ENCODE peak calls at places on chromosomes 11 and 22, in eight cellular contexts. One of them, this sample, is unnamed.

GRCh38 chr22:32331918-32332725 is 25.5 kb upstream of the RFPL3 start:
- DNase-seq in AG09309: no peak
- DNase-seq in NCI-H1417: no peak
- DNase-seq in CD8-positive, alpha-beta memory T cell: no peak
- DNase-seq in GM18507: no peak
- DNase-seq in kidney: peak
- DNase-seq in left colon: no peak
- DNase-seq in astrocyte: no peak
- DNase-seq in this sample: peak

GRCh38 chr11:70255717-70256116 is 14.8 kb upstream of the PPFIA1 start:
- DNase-seq in AG09309: no peak
- DNase-seq in NCI-H1417: peak
- DNase-seq in CD8-positive, alpha-beta memory T cell: no peak
- DNase-seq in GM18507: no peak
- DNase-seq in kidney: peak
- DNase-seq in left colon: no peak
- DNase-seq in astrocyte: no peak
- DNase-seq in this sample: no peak

GRCh38 chr11:33542921-33543320 is 157.7 kb downstream of the C11orf91 start:
- DNase-seq in AG09309: no peak
- DNase-seq in NCI-H1417: peak
- DNase-seq in CD8-positive, alpha-beta memory T cell: no peak
- DNase-seq in GM18507: peak
- DNase-seq in kidney: no peak
- DNase-seq in left colon: peak
- DNase-seq in astrocyte: no peak
- DNase-seq in this sample: no peak

GRCh38 chr11:110522456-110522855 is 92.7 kb downstream of the FDX1 start:
- DNase-seq in AG09309: no peak
- DNase-seq in NCI-H1417: no peak
- DNase-seq in CD8-positive, alpha-beta memory T cell: no peak
- DNase-seq in GM18507: no peak
- DNase-seq in kidney: no peak
- DNase-seq in left colon: no peak
- DNase-seq in astrocyte: no peak
- DNase-seq in this sample: no peak

GRCh38 chr11:101127699-101128570 is 1.7 kb downstream of the PGR start:
- DNase-seq in AG09309: no peak
- DNase-seq in NCI-H1417: peak
- DNase-seq in CD8-positive, alpha-beta memory T cell: peak
- DNase-seq in GM18507: no peak
- DNase-seq in kidney: peak
- DNase-seq in left colon: peak
- DNase-seq in astrocyte: no peak
- DNase-seq in this sample: peak

GRCh38 chr11:47186076-47186936 is at the start of gene PACSIN3:
- DNase-seq in AG09309: no peak
- DNase-seq in NCI-H1417: peak
- DNase-seq in CD8-positive, alpha-beta memory T cell: no peak
- DNase-seq in GM18507: no peak
- DNase-seq in kidney: peak
- DNase-seq in left colon: peak
- DNase-seq in astrocyte: no peak
- DNase-seq in this sample: no peak

GRCh38 chr11:46658259-46658658 is 40.9 kb downstream of the ATG13 start:
- DNase-seq in AG09309: peak
- DNase-seq in NCI-H1417: no peak
- DNase-seq in CD8-positive, alpha-beta memory T cell: no peak
- DNase-seq in GM18507: no peak
- DNase-seq in kidney: no peak
- DNase-seq in left colon: no peak
- DNase-seq in astrocyte: peak
- DNase-seq in this sample: peak

GRCh38 chr11:13114566-13115465 is 105.7 kb downstream of the RASSF10 start:
- DNase-seq in AG09309: no peak
- DNase-seq in NCI-H1417: peak
- DNase-seq in CD8-positive, alpha-beta memory T cell: no peak
- DNase-seq in GM18507: no peak
- DNase-seq in kidney: no peak
- DNase-seq in left colon: peak
- DNase-seq in astrocyte: no peak
- DNase-seq in this sample: no peak

GRCh38 chr22:43118953-43119458 is 8.5 kb downstream of the BIK start:
- DNase-seq in AG09309: no peak
- DNase-seq in NCI-H1417: no peak
- DNase-seq in CD8-positive, alpha-beta memory T cell: no peak
- DNase-seq in GM18507: no peak
- DNase-seq in kidney: no peak
- DNase-seq in left colon: no peak
- DNase-seq in astrocyte: no peak
- DNase-seq in this sample: no peak

This sample was measured in posterior vena cava.